ENCODE peak calls at places on chromosomes 11 and 22, in nine cellular contexts. One of them, this sample, is unnamed.
A peak's percentile ranks its signal among the peaks of the same experiment; 100 is the strongest.

GRCh38 chr22:48895831-48896765 is 931.6 kb downstream of the BRD1 start:
- DNase-seq in activated CD4-positive, alpha-beta T cell treated with anti-CD3 and anti-CD28 coated beads, Interleukin-2, amount 50 U/mL, for 24 hours: no peak
- DNase-seq in B cell: no peak
- DNase-seq in SK-N-DZ: no peak
- DNase-seq in amniotic epithelial cell: no peak
- DNase-seq in naive thymus-derived CD4-positive, alpha-beta T cell: no peak
- DNase-seq in HFFc6: no peak
- DNase-seq in NCI-H446: no peak
- DNase-seq in DMS53: no peak
- DNase-seq in this sample: no peak

GRCh38 chr11:66218026-66218425 is 50.4 kb upstream of the RAB1B start:
- DNase-seq in activated CD4-positive, alpha-beta T cell treated with anti-CD3 and anti-CD28 coated beads, Interleukin-2, amount 50 U/mL, for 24 hours: no peak
- DNase-seq in B cell: no peak
- DNase-seq in SK-N-DZ: no peak
- DNase-seq in amniotic epithelial cell: no peak
- DNase-seq in naive thymus-derived CD4-positive, alpha-beta T cell: no peak
- DNase-seq in HFFc6: no peak
- DNase-seq in NCI-H446: no peak
- DNase-seq in DMS53: no peak
- DNase-seq in this sample: no peak

GRCh38 chr11:69746140-69746539 is 29.0 kb downstream of the FGF4 start:
- DNase-seq in activated CD4-positive, alpha-beta T cell treated with anti-CD3 and anti-CD28 coated beads, Interleukin-2, amount 50 U/mL, for 24 hours: no peak
- DNase-seq in B cell: no peak
- DNase-seq in SK-N-DZ: no peak
- DNase-seq in amniotic epithelial cell: no peak
- DNase-seq in naive thymus-derived CD4-positive, alpha-beta T cell: no peak
- DNase-seq in HFFc6: no peak
- DNase-seq in NCI-H446: no peak
- DNase-seq in DMS53: no peak
- DNase-seq in this sample: no peak

GRCh38 chr11:73729594-73730206 is 31.2 kb downstream of the RAB6A start:
- DNase-seq in activated CD4-positive, alpha-beta T cell treated with anti-CD3 and anti-CD28 coated beads, Interleukin-2, amount 50 U/mL, for 24 hours: no peak
- DNase-seq in B cell: no peak
- DNase-seq in SK-N-DZ: peak; percentile 9
- DNase-seq in amniotic epithelial cell: no peak
- DNase-seq in naive thymus-derived CD4-positive, alpha-beta T cell: no peak
- DNase-seq in HFFc6: no peak
- DNase-seq in NCI-H446: no peak
- DNase-seq in DMS53: peak; percentile 78
- DNase-seq in this sample: peak; percentile 69

GRCh38 chr11:130642994-130643393 is 194.5 kb downstream of the ADAMTS15 start:
- DNase-seq in activated CD4-positive, alpha-beta T cell treated with anti-CD3 and anti-CD28 coated beads, Interleukin-2, amount 50 U/mL, for 24 hours: no peak
- DNase-seq in B cell: no peak
- DNase-seq in SK-N-DZ: no peak
- DNase-seq in amniotic epithelial cell: no peak
- DNase-seq in naive thymus-derived CD4-positive, alpha-beta T cell: no peak
- DNase-seq in HFFc6: no peak
- DNase-seq in NCI-H446: no peak
- DNase-seq in DMS53: no peak
- DNase-seq in this sample: no peak

GRCh38 chr22:37926358-37926757 is 20.3 kb downstream of the MICALL1 start:
- DNase-seq in activated CD4-positive, alpha-beta T cell treated with anti-CD3 and anti-CD28 coated beads, Interleukin-2, amount 50 U/mL, for 24 hours: no peak
- DNase-seq in B cell: no peak
- DNase-seq in SK-N-DZ: no peak
- DNase-seq in amniotic epithelial cell: no peak
- DNase-seq in naive thymus-derived CD4-positive, alpha-beta T cell: no peak
- DNase-seq in HFFc6: no peak
- DNase-seq in NCI-H446: no peak
- DNase-seq in DMS53: no peak
- DNase-seq in this sample: no peak

GRCh38 chr11:119907934-119908760 is 179.1 kb upstream of the NECTIN1 start:
- DNase-seq in activated CD4-positive, alpha-beta T cell treated with anti-CD3 and anti-CD28 coated beads, Interleukin-2, amount 50 U/mL, for 24 hours: no peak
- DNase-seq in B cell: no peak
- DNase-seq in SK-N-DZ: peak; percentile 61
- DNase-seq in amniotic epithelial cell: no peak
- DNase-seq in naive thymus-derived CD4-positive, alpha-beta T cell: no peak
- DNase-seq in HFFc6: no peak
- DNase-seq in NCI-H446: no peak
- DNase-seq in DMS53: no peak
- DNase-seq in this sample: no peak

GRCh38 chr11:2140411-2141400 is 1.5 kb upstream of the IGF2 start:
- DNase-seq in activated CD4-positive, alpha-beta T cell treated with anti-CD3 and anti-CD28 coated beads, Interleukin-2, amount 50 U/mL, for 24 hours: no peak
- DNase-seq in B cell: no peak
- DNase-seq in SK-N-DZ: no peak
- DNase-seq in amniotic epithelial cell: no peak
- DNase-seq in naive thymus-derived CD4-positive, alpha-beta T cell: no peak
- DNase-seq in HFFc6: no peak
- DNase-seq in NCI-H446: no peak
- DNase-seq in DMS53: no peak
- DNase-seq in this sample: no peak

GRCh38 chr22:45228401-45228754 is 12.3 kb downstream of the KIAA0930 start:
- DNase-seq in activated CD4-positive, alpha-beta T cell treated with anti-CD3 and anti-CD28 coated beads, Interleukin-2, amount 50 U/mL, for 24 hours: no peak
- DNase-seq in B cell: no peak
- DNase-seq in SK-N-DZ: no peak
- DNase-seq in amniotic epithelial cell: no peak
- DNase-seq in naive thymus-derived CD4-positive, alpha-beta T cell: no peak
- DNase-seq in HFFc6: no peak
- DNase-seq in NCI-H446: no peak
- DNase-seq in DMS53: no peak
- DNase-seq in this sample: no peak

GRCh38 chr11:64040684-64041267 is 5.0 kb downstream of the FLRT1 start:
- DNase-seq in activated CD4-positive, alpha-beta T cell treated with anti-CD3 and anti-CD28 coated beads, Interleukin-2, amount 50 U/mL, for 24 hours: no peak
- DNase-seq in B cell: no peak
- DNase-seq in SK-N-DZ: no peak
- DNase-seq in amniotic epithelial cell: no peak
- DNase-seq in naive thymus-derived CD4-positive, alpha-beta T cell: no peak
- DNase-seq in HFFc6: no peak
- DNase-seq in NCI-H446: peak; percentile 37
- DNase-seq in DMS53: peak; percentile 44
- DNase-seq in this sample: peak; percentile 65

GRCh38 chr11:18633256-18634139 is 644 bp downstream of the SPTY2D1 start:
- DNase-seq in activated CD4-positive, alpha-beta T cell treated with anti-CD3 and anti-CD28 coated beads, Interleukin-2, amount 50 U/mL, for 24 hours: no peak
- DNase-seq in B cell: no peak
- DNase-seq in SK-N-DZ: peak; percentile 25
- DNase-seq in amniotic epithelial cell: peak; percentile 26
- DNase-seq in naive thymus-derived CD4-positive, alpha-beta T cell: no peak
- DNase-seq in HFFc6: peak; percentile 23
- DNase-seq in NCI-H446: no peak
- DNase-seq in DMS53: no peak
- DNase-seq in this sample: no peak

GRCh38 chr11:108497317-108498045 is 703 bp downstream of the POGLUT3 start:
- DNase-seq in activated CD4-positive, alpha-beta T cell treated with anti-CD3 and anti-CD28 coated beads, Interleukin-2, amount 50 U/mL, for 24 hours: peak; percentile 38
- DNase-seq in B cell: peak; percentile 61
- DNase-seq in SK-N-DZ: peak; percentile 69
- DNase-seq in amniotic epithelial cell: peak; percentile 100
- DNase-seq in naive thymus-derived CD4-positive, alpha-beta T cell: peak; percentile 72
- DNase-seq in HFFc6: peak; percentile 98
- DNase-seq in NCI-H446: peak; percentile 92
- DNase-seq in DMS53: peak; percentile 97
- DNase-seq in this sample: peak; percentile 74

GRCh38 chr11:117856892-117857291 is 19.6 kb downstream of the FXYD6 start:
- DNase-seq in activated CD4-positive, alpha-beta T cell treated with anti-CD3 and anti-CD28 coated beads, Interleukin-2, amount 50 U/mL, for 24 hours: no peak
- DNase-seq in B cell: no peak
- DNase-seq in SK-N-DZ: no peak
- DNase-seq in amniotic epithelial cell: no peak
- DNase-seq in naive thymus-derived CD4-positive, alpha-beta T cell: no peak
- DNase-seq in HFFc6: no peak
- DNase-seq in NCI-H446: no peak
- DNase-seq in DMS53: no peak
- DNase-seq in this sample: no peak

GRCh38 chr22:42269407-42270177 is 861 bp downstream of the TCF20 start:
- DNase-seq in activated CD4-positive, alpha-beta T cell treated with anti-CD3 and anti-CD28 coated beads, Interleukin-2, amount 50 U/mL, for 24 hours: peak; percentile 32
- DNase-seq in B cell: peak; percentile 71
- DNase-seq in SK-N-DZ: peak; percentile 49
- DNase-seq in amniotic epithelial cell: no peak
- DNase-seq in naive thymus-derived CD4-positive, alpha-beta T cell: peak; percentile 59
- DNase-seq in HFFc6: no peak
- DNase-seq in NCI-H446: no peak
- DNase-seq in DMS53: peak; percentile 87
- DNase-seq in this sample: no peak

GRCh38 chr11:65537620-65538231 is 12.8 kb downstream of the SCYL1 start:
- DNase-seq in activated CD4-positive, alpha-beta T cell treated with anti-CD3 and anti-CD28 coated beads, Interleukin-2, amount 50 U/mL, for 24 hours: no peak
- DNase-seq in B cell: no peak
- DNase-seq in SK-N-DZ: no peak
- DNase-seq in amniotic epithelial cell: no peak
- DNase-seq in naive thymus-derived CD4-positive, alpha-beta T cell: no peak
- DNase-seq in HFFc6: no peak
- DNase-seq in NCI-H446: no peak
- DNase-seq in DMS53: no peak
- DNase-seq in this sample: no peak

GRCh38 chr11:1988667-1989317 is 8.8 kb downstream of the H19 start:
- DNase-seq in activated CD4-positive, alpha-beta T cell treated with anti-CD3 and anti-CD28 coated beads, Interleukin-2, amount 50 U/mL, for 24 hours: no peak
- DNase-seq in B cell: peak; percentile 32
- DNase-seq in SK-N-DZ: peak; percentile 2
- DNase-seq in amniotic epithelial cell: peak; percentile 4
- DNase-seq in naive thymus-derived CD4-positive, alpha-beta T cell: no peak
- DNase-seq in HFFc6: no peak
- DNase-seq in NCI-H446: no peak
- DNase-seq in DMS53: no peak
- DNase-seq in this sample: no peak

GRCh38 chr11:58289266-58289665 is 21.2 kb upstream of the OR10W1 start:
- DNase-seq in activated CD4-positive, alpha-beta T cell treated with anti-CD3 and anti-CD28 coated beads, Interleukin-2, amount 50 U/mL, for 24 hours: no peak
- DNase-seq in B cell: no peak
- DNase-seq in SK-N-DZ: no peak
- DNase-seq in amniotic epithelial cell: peak; percentile 65
- DNase-seq in naive thymus-derived CD4-positive, alpha-beta T cell: no peak
- DNase-seq in HFFc6: no peak
- DNase-seq in NCI-H446: no peak
- DNase-seq in DMS53: no peak
- DNase-seq in this sample: no peak

GRCh38 chr11:75598264-75598663 is 36.2 kb downstream of the SERPINH1 start:
- DNase-seq in activated CD4-positive, alpha-beta T cell treated with anti-CD3 and anti-CD28 coated beads, Interleukin-2, amount 50 U/mL, for 24 hours: no peak
- DNase-seq in B cell: no peak
- DNase-seq in SK-N-DZ: no peak
- DNase-seq in amniotic epithelial cell: peak; percentile 53
- DNase-seq in naive thymus-derived CD4-positive, alpha-beta T cell: no peak
- DNase-seq in HFFc6: no peak
- DNase-seq in NCI-H446: no peak
- DNase-seq in DMS53: no peak
- DNase-seq in this sample: no peak

GRCh38 chr11:14249121-14249963 is 109.6 kb downstream of the RRAS2 start:
- DNase-seq in activated CD4-positive, alpha-beta T cell treated with anti-CD3 and anti-CD28 coated beads, Interleukin-2, amount 50 U/mL, for 24 hours: peak; percentile 58
- DNase-seq in B cell: peak; percentile 72
- DNase-seq in SK-N-DZ: peak; percentile 64
- DNase-seq in amniotic epithelial cell: peak; percentile 47
- DNase-seq in naive thymus-derived CD4-positive, alpha-beta T cell: peak; percentile 44
- DNase-seq in HFFc6: peak; percentile 46
- DNase-seq in NCI-H446: peak; percentile 69
- DNase-seq in DMS53: peak; percentile 81
- DNase-seq in this sample: peak; percentile 79

GRCh38 chr22:44605486-44605885 is 96.5 kb upstream of the PRR5 start:
- DNase-seq in activated CD4-positive, alpha-beta T cell treated with anti-CD3 and anti-CD28 coated beads, Interleukin-2, amount 50 U/mL, for 24 hours: no peak
- DNase-seq in B cell: no peak
- DNase-seq in SK-N-DZ: no peak
- DNase-seq in amniotic epithelial cell: no peak
- DNase-seq in naive thymus-derived CD4-positive, alpha-beta T cell: no peak
- DNase-seq in HFFc6: no peak
- DNase-seq in NCI-H446: no peak
- DNase-seq in DMS53: no peak
- DNase-seq in this sample: no peak

GRCh38 chr11:87454246-87454645 is 416.5 kb downstream of the TMEM135 start:
- DNase-seq in activated CD4-positive, alpha-beta T cell treated with anti-CD3 and anti-CD28 coated beads, Interleukin-2, amount 50 U/mL, for 24 hours: no peak
- DNase-seq in B cell: no peak
- DNase-seq in SK-N-DZ: peak; percentile 97
- DNase-seq in amniotic epithelial cell: no peak
- DNase-seq in naive thymus-derived CD4-positive, alpha-beta T cell: no peak
- DNase-seq in HFFc6: no peak
- DNase-seq in NCI-H446: no peak
- DNase-seq in DMS53: peak; percentile 20
- DNase-seq in this sample: peak; percentile 8

GRCh38 chr11:968822-969221 is 43.2 kb downstream of the AP2A2 start:
- DNase-seq in activated CD4-positive, alpha-beta T cell treated with anti-CD3 and anti-CD28 coated beads, Interleukin-2, amount 50 U/mL, for 24 hours: no peak
- DNase-seq in B cell: no peak
- DNase-seq in SK-N-DZ: no peak
- DNase-seq in amniotic epithelial cell: no peak
- DNase-seq in naive thymus-derived CD4-positive, alpha-beta T cell: no peak
- DNase-seq in HFFc6: no peak
- DNase-seq in NCI-H446: no peak
- DNase-seq in DMS53: no peak
- DNase-seq in this sample: no peak

GRCh38 chr11:116909245-116909644 is 71.8 kb upstream of the APOA1 start:
- DNase-seq in activated CD4-positive, alpha-beta T cell treated with anti-CD3 and anti-CD28 coated beads, Interleukin-2, amount 50 U/mL, for 24 hours: no peak
- DNase-seq in B cell: no peak
- DNase-seq in SK-N-DZ: no peak
- DNase-seq in amniotic epithelial cell: no peak
- DNase-seq in naive thymus-derived CD4-positive, alpha-beta T cell: no peak
- DNase-seq in HFFc6: no peak
- DNase-seq in NCI-H446: no peak
- DNase-seq in DMS53: no peak
- DNase-seq in this sample: no peak

GRCh38 chr11:110522456-110522855 is 92.7 kb downstream of the FDX1 start:
- DNase-seq in activated CD4-positive, alpha-beta T cell treated with anti-CD3 and anti-CD28 coated beads, Interleukin-2, amount 50 U/mL, for 24 hours: no peak
- DNase-seq in B cell: no peak
- DNase-seq in SK-N-DZ: no peak
- DNase-seq in amniotic epithelial cell: no peak
- DNase-seq in naive thymus-derived CD4-positive, alpha-beta T cell: no peak
- DNase-seq in HFFc6: no peak
- DNase-seq in NCI-H446: no peak
- DNase-seq in DMS53: no peak
- DNase-seq in this sample: peak; percentile 9

GRCh38 chr11:86672007-86672621 is at the start of gene ME3:
- DNase-seq in activated CD4-positive, alpha-beta T cell treated with anti-CD3 and anti-CD28 coated beads, Interleukin-2, amount 50 U/mL, for 24 hours: peak; percentile 27
- DNase-seq in B cell: no peak
- DNase-seq in SK-N-DZ: peak; percentile 62
- DNase-seq in amniotic epithelial cell: no peak
- DNase-seq in naive thymus-derived CD4-positive, alpha-beta T cell: peak; percentile 37
- DNase-seq in HFFc6: peak; percentile 20
- DNase-seq in NCI-H446: no peak
- DNase-seq in DMS53: peak; percentile 93
- DNase-seq in this sample: peak; percentile 37

GRCh38 chr11:7186190-7186589 is 65.5 kb upstream of the SYT9 start:
- DNase-seq in activated CD4-positive, alpha-beta T cell treated with anti-CD3 and anti-CD28 coated beads, Interleukin-2, amount 50 U/mL, for 24 hours: no peak
- DNase-seq in B cell: no peak
- DNase-seq in SK-N-DZ: no peak
- DNase-seq in amniotic epithelial cell: peak; percentile 19
- DNase-seq in naive thymus-derived CD4-positive, alpha-beta T cell: no peak
- DNase-seq in HFFc6: peak; percentile 35
- DNase-seq in NCI-H446: no peak
- DNase-seq in DMS53: no peak
- DNase-seq in this sample: no peak

GRCh38 chr22:50162391-50162956 is 8.1 kb upstream of the PANX2 start:
- DNase-seq in activated CD4-positive, alpha-beta T cell treated with anti-CD3 and anti-CD28 coated beads, Interleukin-2, amount 50 U/mL, for 24 hours: no peak
- DNase-seq in B cell: no peak
- DNase-seq in SK-N-DZ: no peak
- DNase-seq in amniotic epithelial cell: peak; percentile 28
- DNase-seq in naive thymus-derived CD4-positive, alpha-beta T cell: no peak
- DNase-seq in HFFc6: no peak
- DNase-seq in NCI-H446: no peak
- DNase-seq in DMS53: no peak
- DNase-seq in this sample: no peak

GRCh38 chr11:72975778-72976520 is 161.7 kb downstream of the ATG16L2 start:
- DNase-seq in activated CD4-positive, alpha-beta T cell treated with anti-CD3 and anti-CD28 coated beads, Interleukin-2, amount 50 U/mL, for 24 hours: no peak
- DNase-seq in B cell: no peak
- DNase-seq in SK-N-DZ: no peak
- DNase-seq in amniotic epithelial cell: peak; percentile 97
- DNase-seq in naive thymus-derived CD4-positive, alpha-beta T cell: no peak
- DNase-seq in HFFc6: peak; percentile 90
- DNase-seq in NCI-H446: no peak
- DNase-seq in DMS53: no peak
- DNase-seq in this sample: peak; percentile 17

GRCh38 chr22:45069925-45070324 is 60.1 kb upstream of the PHF21B start:
- DNase-seq in activated CD4-positive, alpha-beta T cell treated with anti-CD3 and anti-CD28 coated beads, Interleukin-2, amount 50 U/mL, for 24 hours: no peak
- DNase-seq in B cell: no peak
- DNase-seq in SK-N-DZ: no peak
- DNase-seq in amniotic epithelial cell: no peak
- DNase-seq in naive thymus-derived CD4-positive, alpha-beta T cell: no peak
- DNase-seq in HFFc6: no peak
- DNase-seq in NCI-H446: no peak
- DNase-seq in DMS53: no peak
- DNase-seq in this sample: no peak

GRCh38 chr11:109704432-109704831 is 282.4 kb downstream of the C11orf87 start:
- DNase-seq in activated CD4-positive, alpha-beta T cell treated with anti-CD3 and anti-CD28 coated beads, Interleukin-2, amount 50 U/mL, for 24 hours: no peak
- DNase-seq in B cell: no peak
- DNase-seq in SK-N-DZ: no peak
- DNase-seq in amniotic epithelial cell: no peak
- DNase-seq in naive thymus-derived CD4-positive, alpha-beta T cell: no peak
- DNase-seq in HFFc6: no peak
- DNase-seq in NCI-H446: no peak
- DNase-seq in DMS53: peak; percentile 79
- DNase-seq in this sample: no peak

GRCh38 chr11:113435190-113435968 is 39.8 kb downstream of the DRD2 start:
- DNase-seq in activated CD4-positive, alpha-beta T cell treated with anti-CD3 and anti-CD28 coated beads, Interleukin-2, amount 50 U/mL, for 24 hours: no peak
- DNase-seq in B cell: no peak
- DNase-seq in SK-N-DZ: no peak
- DNase-seq in amniotic epithelial cell: no peak
- DNase-seq in naive thymus-derived CD4-positive, alpha-beta T cell: no peak
- DNase-seq in HFFc6: no peak
- DNase-seq in NCI-H446: no peak
- DNase-seq in DMS53: no peak
- DNase-seq in this sample: no peak